ENCODE peak calls at places on chromosomes 11 and 22, in four cellular contexts. M, U, B and O are unnamed samples.

GRCh38 chr11:85787809-85788805 is 22.8 kb downstream of the SYTL2 start:
- DNase-seq in M (no peak), U (no peak), B (no peak), O (no peak)

GRCh38 chr11:85269109-85269508 is 358.0 kb downstream of the DLG2 start:
- DNase-seq in M (no peak), U (no peak), B (no peak), O (no peak)

GRCh38 chr11:76653674-76654309 is 16.8 kb downstream of the LRRC32 start:
- DNase-seq in M (no peak), U (no peak), B (no peak), O (no peak)

GRCh38 chr11:96263361-96263763 is 79.6 kb downstream of the MAML2 start:
- DNase-seq in M (no peak), U (no peak), B (no peak), O (peak)

GRCh38 chr11:45250035-45250693 is 36.0 kb downstream of the SYT13 start:
- DNase-seq in M (no peak), U (no peak), B (no peak), O (no peak)

GRCh38 chr11:36253238-36253637 is 36.0 kb downstream of the COMMD9 start:
- DNase-seq in M (no peak), U (no peak), B (no peak), O (no peak)

GRCh38 chr22:46732513-46732912 is 5.5 kb downstream of the CERK start:
- DNase-seq in M (no peak), U (no peak), B (no peak), O (no peak)

GRCh38 chr11:62020661-62021060 is 53.2 kb upstream of the FTH1 start:
- DNase-seq in M (no peak), U (no peak), B (no peak), O (no peak)

GRCh38 chr11:33618363-33618735 is 82.3 kb downstream of the C11orf91 start:
- DNase-seq in M (no peak), U (no peak), B (no peak), O (no peak)

GRCh38 chr11:64787526-64788320 is 9.4 kb upstream of the SF1 start:
- DNase-seq in M (no peak), U (no peak), B (peak), O (peak)

GRCh38 chr11:575324-575995 is 810 bp upstream of the PHRF1 start:
- DNase-seq in M (peak), U (peak), B (no peak), O (no peak)

GRCh38 chr11:23767576-23767975 is 729.3 kb upstream of the LUZP2 start:
- DNase-seq in M (no peak), U (no peak), B (no peak), O (no peak)

GRCh38 chr22:23388492-23389009 is 191.5 kb downstream of the IGLL1 start:
- DNase-seq in M (no peak), U (no peak), B (no peak), O (no peak)

GRCh38 chr22:38162881-38163843 is 18.5 kb downstream of the PLA2G6 start:
- DNase-seq in M (no peak), U (no peak), B (no peak), O (no peak)

GRCh38 chr22:32808038-32808445 is 6.5 kb downstream of the TIMP3 start:
- DNase-seq in M (no peak), U (no peak), B (no peak), O (no peak)

GRCh38 chr11:82675838-82676237 is 57.8 kb downstream of the FAM181B start:
- DNase-seq in M (no peak), U (no peak), B (no peak), O (no peak)

GRCh38 chr22:49906071-49906798 is 12.0 kb downstream of the ALG12 start:
- DNase-seq in M (no peak), U (no peak), B (no peak), O (no peak)

GRCh38 chr22:46085831-46086576 is 64.3 kb upstream of the PPARA start:
- DNase-seq in M (no peak), U (no peak), B (no peak), O (no peak)